ENCODE peak calls at places on chromosomes 5 and 9, in four cellular contexts. Q, E, S and F are unnamed samples.

GRCh38 chr5:181108578-181109165 is 22.3 kb downstream of the OR2V1 start:
- DNase-seq in Q (no peak), E (no peak), S (no peak), F (no peak)

GRCh38 chr9:114805670-114806551 is at the start of gene TNFSF15:
- DNase-seq in Q (no peak), E (peak; percentile 68), S (no peak), F (peak; percentile 55)

GRCh38 chr5:86175224-86175623 is 442.5 kb upstream of the COX7C start:
- DNase-seq in Q (no peak), S (no peak), E (no peak), F (no peak)

GRCh38 chr5:147407094-147407681 is 102.7 kb downstream of the DPYSL3 start:
- DNase-seq in Q (no peak), S (peak; percentile 65), E (no peak), F (no peak)

GRCh38 chr5:51373880-51374523 is 9.2 kb upstream of the ISL1 start:
- DNase-seq in S (no peak), E (no peak), Q (no peak), F (no peak)

GRCh38 chr5:172142709-172143215 is 45.3 kb downstream of the STK10 start:
- DNase-seq in Q (no peak), E (peak; percentile 33), S (no peak), F (no peak)

GRCh38 chr5:130710596-130710995 is 454.5 kb downstream of the HINT1 start:
- DNase-seq in E (peak; percentile 86), S (no peak), Q (no peak), F (no peak)

GRCh38 chr9:126438757-126439401 is 112.2 kb downstream of the MVB12B start:
- DNase-seq in Q (no peak), S (no peak), E (no peak), F (no peak)

DNA sequence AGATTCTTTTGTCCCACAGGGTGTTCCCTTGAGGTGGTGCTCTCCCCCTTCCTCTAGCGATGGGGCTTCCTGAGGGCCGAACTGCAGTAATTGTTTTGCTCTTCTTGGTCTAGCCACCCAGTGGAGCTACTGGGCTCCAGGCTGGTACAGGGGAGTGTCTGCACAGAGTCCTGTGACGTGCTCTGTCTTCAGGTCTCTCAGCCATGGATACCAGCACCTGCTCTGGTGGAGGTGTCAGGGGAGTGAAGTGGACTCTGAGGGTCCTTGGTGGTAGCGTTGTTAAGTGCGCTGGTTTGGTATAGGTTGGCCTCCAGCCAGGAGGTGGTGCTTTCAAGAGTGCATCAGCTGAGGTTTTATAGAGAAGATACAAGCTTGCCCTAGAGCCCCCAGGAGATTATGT is 20.4 kb upstream of the CEP72 start:
- DNase-seq in Q (no peak), E (no peak), S (no peak), F (no peak)
- H3K4me1 ChIP-seq in Q (no peaks in the 10 kb centered on the region), E (no peaks in the 10 kb centered on the region), S (no peaks in the 10 kb centered on the region), F (no peaks in the 10 kb centered on the region)

GRCh38 chr5:151067632-151068031 is 13.2 kb downstream of the TNIP1 start:
- DNase-seq in Q (no peak), E (no peak), S (no peak), F (no peak)
- H3K4me1 ChIP-seq in Q (peaks cover 100% of the 10 kb centered on the region), E (peaks cover 37% of the 10 kb centered on the region), S (no peaks in the 10 kb centered on the region), F (peaks cover 86% of the 10 kb centered on the region)

GRCh38 chr9:130835441-130836298 is 616 bp downstream of the ABL1 start:
- DNase-seq in S (peak; percentile 82), E (peak; percentile 49), Q (peak; percentile 53), F (peak; percentile 67)

GRCh38 chr9:130837002-130837511 is 2.0 kb downstream of the ABL1 start:
- DNase-seq in E (peak; percentile 28), S (no peak), Q (no peak), F (no peak)

GRCh38 chr9:130842547-130842946 is 7.5 kb downstream of the ABL1 start:
- DNase-seq in S (no peak), E (no peak), Q (no peak), F (no peak)

GRCh38 chr9:130837644-130838043 is 2.6 kb downstream of the ABL1 start:
- DNase-seq in Q (no peak), E (peak; percentile 28), S (no peak), F (no peak)

DNA sequence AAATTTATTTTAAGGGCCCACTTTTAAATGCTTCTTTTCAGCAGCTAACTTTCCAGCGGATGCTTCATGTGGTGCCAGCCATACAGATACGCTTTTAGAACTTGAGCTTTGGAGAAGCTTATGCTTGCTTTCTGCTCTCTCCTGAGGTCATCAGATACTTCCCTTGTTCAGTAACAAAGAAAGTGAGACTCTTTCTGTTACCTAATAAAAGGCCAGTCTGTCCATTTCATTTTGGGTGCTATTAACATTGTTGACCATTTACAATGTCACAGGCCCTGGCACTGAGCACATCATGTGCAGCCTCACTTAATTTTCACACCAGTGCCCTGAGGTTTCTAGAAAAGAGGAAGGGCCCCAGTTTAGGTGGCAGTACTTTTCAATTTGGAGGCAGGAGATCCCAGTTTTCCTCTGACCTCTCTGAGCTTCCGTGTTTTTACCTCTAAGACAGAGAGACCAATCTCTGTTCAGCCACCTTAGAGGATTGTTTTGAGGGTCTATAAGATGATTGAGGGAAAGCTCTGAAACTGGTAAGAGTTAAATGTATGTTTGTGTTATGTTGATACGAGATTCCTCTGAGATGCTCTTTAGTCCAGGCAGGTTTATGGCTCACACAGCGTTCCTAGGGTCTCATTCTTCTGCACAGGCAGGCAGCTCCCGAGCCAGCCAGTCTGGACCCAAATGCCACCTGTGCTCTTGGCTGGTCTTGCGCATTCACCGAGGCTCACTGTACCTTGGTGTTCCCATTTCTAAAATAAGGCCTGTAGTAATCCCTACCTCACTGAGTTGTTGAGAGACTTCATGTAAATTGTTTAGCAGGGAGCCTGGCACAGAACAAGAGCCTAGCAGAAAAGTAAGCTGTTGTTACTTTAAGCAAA is 4.4 kb downstream of the ABL1 start:
- DNase-seq in Q (no peak), E (no peak), S (no peak), F (no peak)
- H3K4me1 ChIP-seq in Q (peaks cover 97% of the 10 kb centered on the region), E (peaks cover 47% of the 10 kb centered on the region), S (peaks cover 6% of the 10 kb centered on the region), F (peaks cover 38% of the 10 kb centered on the region)

GRCh38 chr9:136054146-136054545 is 40.9 kb downstream of the NACC2 start:
- DNase-seq in Q (no peak), S (no peak), E (no peak), F (no peak)
- H3K4me1 ChIP-seq in Q (peaks cover 79% of the 10 kb centered on the region), S (peaks cover 2% of the 10 kb centered on the region), E (peaks cover 24% of the 10 kb centered on the region), F (peaks cover 45% of the 10 kb centered on the region)

GRCh38 chr5:179804599-179804947 is 2.1 kb downstream of the MGAT4B start:
- DNase-seq in Q (no peak), S (no peak), E (no peak), F (peak; percentile 50)

GRCh38 chr5:179805070-179805528 is 1.6 kb downstream of the MGAT4B start:
- DNase-seq in S (no peak), E (no peak), Q (no peak), F (peak; percentile 31)

GRCh38 chr5:179803651-179804598 is 2.7 kb downstream of the MGAT4B start:
- DNase-seq in Q (no peak), E (peak; percentile 37), S (peak; percentile 73), F (peak; percentile 52)

GRCh38 chr5:179806250-179807045 is at the start of gene MGAT4B:
- DNase-seq in E (peak; percentile 68), Q (peak; percentile 80), S (peak; percentile 91), F (peak; percentile 85)

DNA sequence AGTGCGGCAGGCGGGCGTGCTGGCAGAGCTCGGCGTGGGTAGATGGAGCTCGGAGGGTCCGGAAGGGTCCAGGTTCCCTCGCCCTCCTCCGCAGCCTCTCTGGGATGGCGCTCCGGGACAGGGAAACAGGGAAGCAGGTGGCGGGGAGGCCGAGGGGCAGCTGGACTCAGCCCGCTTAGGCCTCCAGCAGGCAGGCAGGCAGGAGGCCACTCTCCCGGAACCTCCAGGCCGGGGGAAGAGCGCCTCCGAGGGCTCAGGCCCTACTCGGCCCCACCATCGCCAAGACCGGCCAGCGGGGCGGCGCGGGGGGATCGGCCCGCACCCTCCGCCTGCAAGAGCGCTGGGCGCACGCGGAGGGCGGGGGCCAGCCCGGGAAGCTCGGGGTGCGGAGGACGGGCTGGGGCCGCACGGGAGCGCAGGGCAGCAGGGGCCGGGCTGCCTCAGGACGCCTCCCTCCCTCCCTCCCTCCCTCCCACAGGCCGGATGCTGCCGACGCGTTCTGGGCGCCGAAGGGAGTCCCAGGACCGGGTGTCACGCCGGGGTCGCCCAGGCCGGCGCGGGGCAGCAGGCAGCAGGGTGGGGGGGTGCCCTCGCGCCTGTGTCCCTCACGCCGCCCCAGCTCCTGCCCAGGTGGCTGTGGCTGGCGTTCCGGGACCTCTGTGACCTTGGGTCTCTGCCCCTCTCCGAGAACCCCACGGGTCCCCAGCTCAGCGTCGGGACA is 977 bp downstream of the MGAT4B start:
- DNase-seq in E (peak; percentile 46), S (no peak), Q (no peak), F (peak; percentile 49)
- H3K4me1 ChIP-seq in E (peaks cover 23% of the 10 kb centered on the region), S (no peaks in the 10 kb centered on the region), Q (peaks cover 63% of the 10 kb centered on the region), F (peaks cover 24% of the 10 kb centered on the region)

GRCh38 chr5:150626853-150627276 is 13.6 kb upstream of the SYNPO start:
- DNase-seq in E (peak; percentile 76), Q (peak; percentile 48), S (peak; percentile 89), F (peak; percentile 78)

GRCh38 chr5:150625831-150626746 is 14.4 kb upstream of the SYNPO start:
- DNase-seq in Q (no peak), S (no peak), E (no peak), F (peak; percentile 44)

GRCh38 chr5:150623878-150624216 is 16.6 kb upstream of the SYNPO start:
- DNase-seq in E (no peak), Q (no peak), S (no peak), F (no peak)

GRCh38 chr5:150624334-150625163 is 15.9 kb upstream of the SYNPO start:
- DNase-seq in E (no peak), S (no peak), Q (peak; percentile 60), F (peak; percentile 73)

GRCh38 chr5:150625164-150625535 is 15.3 kb upstream of the SYNPO start:
- DNase-seq in S (peak; percentile 90), Q (peak; percentile 63), E (no peak), F (peak; percentile 69)
- H3K4me1 ChIP-seq in S (no peaks in the 10 kb centered on the region), Q (peaks cover 94% of the 10 kb centered on the region), E (peaks cover 24% of the 10 kb centered on the region), F (peaks cover 90% of the 10 kb centered on the region)

DNA sequence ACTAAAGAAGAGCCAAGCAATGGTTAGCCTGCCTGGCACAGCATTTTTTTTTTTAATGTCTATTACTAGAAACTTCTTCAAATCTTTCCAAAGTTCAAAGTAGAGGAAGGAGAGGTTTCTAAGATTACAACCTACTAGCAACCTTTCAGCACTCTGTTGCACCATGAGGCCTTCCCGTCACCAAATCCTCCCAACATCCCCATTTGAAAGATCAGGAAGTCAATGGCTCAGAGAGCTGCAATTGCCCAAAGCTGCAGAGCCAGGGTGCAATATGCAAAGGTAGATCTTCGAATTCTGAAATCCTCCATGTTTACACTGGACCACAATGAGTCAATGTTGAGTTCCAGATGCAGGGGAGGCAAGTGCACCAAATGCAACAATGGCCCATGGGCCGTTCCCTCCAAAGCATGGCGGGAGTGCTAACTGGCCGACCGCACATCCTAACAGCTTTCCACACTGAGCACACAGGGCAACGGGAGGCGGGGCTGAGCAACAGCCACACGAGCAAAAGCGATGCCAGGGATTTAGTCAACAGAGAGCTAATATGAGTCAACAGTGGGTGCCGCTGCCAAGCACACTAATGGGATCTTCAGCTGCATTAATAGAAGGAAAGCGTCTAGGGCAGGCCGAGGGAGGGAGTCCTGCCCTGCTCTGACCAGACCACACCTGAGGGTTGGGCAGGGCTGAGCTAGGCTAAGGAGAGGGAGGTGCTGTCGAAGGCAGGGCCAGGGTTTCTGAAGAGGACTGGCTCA is 4.8 kb downstream of the EPB41L4B start:
- DNase-seq in E (no peak), Q (peak; percentile 75), S (peak; percentile 86), F (peak; percentile 85)
- H3K4me1 ChIP-seq in E (peaks cover 1% of the 10 kb centered on the region), Q (peaks cover 74% of the 10 kb centered on the region), S (peaks cover 2% of the 10 kb centered on the region), F (peaks cover 7% of the 10 kb centered on the region)

DNA sequence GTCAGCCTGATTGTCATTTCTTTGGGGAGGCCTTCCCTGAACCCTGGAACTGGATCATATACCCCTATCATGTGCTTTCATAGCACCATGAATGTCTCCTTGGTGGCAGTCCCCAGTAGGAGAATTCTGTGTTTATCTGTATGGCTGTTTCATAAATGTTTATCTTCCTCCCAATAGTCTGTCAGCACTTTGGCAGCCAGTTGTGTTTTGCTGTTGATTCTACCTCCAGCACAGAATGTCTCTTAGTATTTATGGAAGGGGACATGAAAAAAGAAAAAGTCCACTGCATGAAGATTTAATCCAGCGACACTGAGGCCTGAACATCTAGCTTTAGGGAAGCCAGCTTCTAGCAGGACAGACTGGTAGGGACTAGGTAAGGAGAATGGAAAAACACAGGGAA is 38.3 kb downstream of the GHR start:
- DNase-seq in E (no peak), S (no peak), Q (no peak), F (no peak)
- H3K4me1 ChIP-seq in E (no peaks in the 10 kb centered on the region), S (peaks cover 4% of the 10 kb centered on the region), Q (peaks cover 20% of the 10 kb centered on the region), F (no peaks in the 10 kb centered on the region)